ENCODE peak calls at places on chromosome 1, in ten cellular contexts. One of them, this sample, is unnamed.

GRCh38 chr1:41898191-41898713 is 20.5 kb downstream of the HIVEP3 start:
- DNase-seq in NCI-H446: no peak
- DNase-seq in retina: no peak
- DNase-seq in midbrain: no peak
- DNase-seq in activated T-helper 1 cell treated with anti-CD3 and anti-CD28 coated beads, Interleukin-12 subunit alpha, Interleukin-12 subunit beta, Interleukin-2, Interleukin-4 antibody, amounts not matched to agents 30 ng/mL and 10 ng/mL and 1 ng/mL, durations not matched to agents 14 hours and 24 hours and 36 hours: peak
- DNase-seq in cardiac septum: no peak
- DNase-seq in HCEC 1CT: peak
- DNase-seq in stomach: no peak
- DNase-seq in G401: no peak
- DNase-seq in GM13977: no peak
- DNase-seq in this sample: no peak

GRCh38 chr1:212137854-212138253 is 102.3 kb downstream of the DTL start:
- DNase-seq in cardiac septum: no peak
- DNase-seq in GM13977: no peak
- DNase-seq in midbrain: no peak
- DNase-seq in NCI-H446: no peak
- DNase-seq in stomach: no peak
- DNase-seq in activated T-helper 1 cell treated with anti-CD3 and anti-CD28 coated beads, Interleukin-12 subunit alpha, Interleukin-12 subunit beta, Interleukin-2, Interleukin-4 antibody, amounts not matched to agents 30 ng/mL and 10 ng/mL and 1 ng/mL, durations not matched to agents 14 hours and 24 hours and 36 hours: no peak
- DNase-seq in retina: no peak
- DNase-seq in G401: no peak
- DNase-seq in HCEC 1CT: no peak
- DNase-seq in this sample: no peak

GRCh38 chr1:81125672-81126071 is 675.1 kb upstream of the ADGRL2 start:
- DNase-seq in retina: no peak
- DNase-seq in HCEC 1CT: no peak
- DNase-seq in midbrain: no peak
- DNase-seq in NCI-H446: no peak
- DNase-seq in cardiac septum: no peak
- DNase-seq in activated T-helper 1 cell treated with anti-CD3 and anti-CD28 coated beads, Interleukin-12 subunit alpha, Interleukin-12 subunit beta, Interleukin-2, Interleukin-4 antibody, amounts not matched to agents 30 ng/mL and 10 ng/mL and 1 ng/mL, durations not matched to agents 14 hours and 24 hours and 36 hours: no peak
- DNase-seq in GM13977: no peak
- DNase-seq in stomach: no peak
- DNase-seq in G401: no peak
- DNase-seq in this sample: no peak

GRCh38 chr1:33348676-33349080 is 27.8 kb upstream of the A3GALT2 start:
- DNase-seq in midbrain: peak
- DNase-seq in HCEC 1CT: peak
- DNase-seq in G401: peak
- DNase-seq in stomach: no peak
- DNase-seq in retina: peak
- DNase-seq in cardiac septum: no peak
- DNase-seq in activated T-helper 1 cell treated with anti-CD3 and anti-CD28 coated beads, Interleukin-12 subunit alpha, Interleukin-12 subunit beta, Interleukin-2, Interleukin-4 antibody, amounts not matched to agents 30 ng/mL and 10 ng/mL and 1 ng/mL, durations not matched to agents 14 hours and 24 hours and 36 hours: no peak
- DNase-seq in GM13977: no peak
- DNase-seq in NCI-H446: no peak
- DNase-seq in this sample: no peak

GRCh38 chr1:100499412-100499811 is 38.5 kb upstream of the GPR88 start:
- DNase-seq in GM13977: no peak
- DNase-seq in midbrain: no peak
- DNase-seq in retina: no peak
- DNase-seq in HCEC 1CT: no peak
- DNase-seq in G401: no peak
- DNase-seq in stomach: no peak
- DNase-seq in cardiac septum: no peak
- DNase-seq in NCI-H446: no peak
- DNase-seq in activated T-helper 1 cell treated with anti-CD3 and anti-CD28 coated beads, Interleukin-12 subunit alpha, Interleukin-12 subunit beta, Interleukin-2, Interleukin-4 antibody, amounts not matched to agents 30 ng/mL and 10 ng/mL and 1 ng/mL, durations not matched to agents 14 hours and 24 hours and 36 hours: no peak
- DNase-seq in this sample: no peak

GRCh38 chr1:18175530-18176377 is 68.2 kb downstream of the IGSF21 start:
- DNase-seq in stomach: peak
- DNase-seq in activated T-helper 1 cell treated with anti-CD3 and anti-CD28 coated beads, Interleukin-12 subunit alpha, Interleukin-12 subunit beta, Interleukin-2, Interleukin-4 antibody, amounts not matched to agents 30 ng/mL and 10 ng/mL and 1 ng/mL, durations not matched to agents 14 hours and 24 hours and 36 hours: no peak
- DNase-seq in GM13977: no peak
- DNase-seq in G401: peak
- DNase-seq in midbrain: peak
- DNase-seq in NCI-H446: no peak
- DNase-seq in HCEC 1CT: no peak
- DNase-seq in retina: no peak
- DNase-seq in cardiac septum: no peak
- DNase-seq in this sample: no peak

GRCh38 chr1:27306892-27307850 is 14.8 kb upstream of the TMEM222 start:
- DNase-seq in cardiac septum: no peak
- DNase-seq in G401: no peak
- DNase-seq in NCI-H446: no peak
- DNase-seq in GM13977: no peak
- DNase-seq in activated T-helper 1 cell treated with anti-CD3 and anti-CD28 coated beads, Interleukin-12 subunit alpha, Interleukin-12 subunit beta, Interleukin-2, Interleukin-4 antibody, amounts not matched to agents 30 ng/mL and 10 ng/mL and 1 ng/mL, durations not matched to agents 14 hours and 24 hours and 36 hours: no peak
- DNase-seq in retina: peak
- DNase-seq in midbrain: no peak
- DNase-seq in stomach: no peak
- DNase-seq in HCEC 1CT: no peak
- DNase-seq in this sample: peak

GRCh38 chr1:6634278-6635052 is 9.8 kb downstream of the THAP3 start:
- DNase-seq in retina: peak
- DNase-seq in HCEC 1CT: peak
- DNase-seq in cardiac septum: peak
- DNase-seq in stomach: peak
- DNase-seq in midbrain: peak
- DNase-seq in G401: peak
- DNase-seq in NCI-H446: no peak
- DNase-seq in activated T-helper 1 cell treated with anti-CD3 and anti-CD28 coated beads, Interleukin-12 subunit alpha, Interleukin-12 subunit beta, Interleukin-2, Interleukin-4 antibody, amounts not matched to agents 30 ng/mL and 10 ng/mL and 1 ng/mL, durations not matched to agents 14 hours and 24 hours and 36 hours: no peak
- DNase-seq in GM13977: peak
- DNase-seq in this sample: peak

GRCh38 chr1:235648954-235649721 is 446 bp downstream of the GNG4 start:
- DNase-seq in NCI-H446: no peak
- DNase-seq in retina: peak
- DNase-seq in midbrain: no peak
- DNase-seq in activated T-helper 1 cell treated with anti-CD3 and anti-CD28 coated beads, Interleukin-12 subunit alpha, Interleukin-12 subunit beta, Interleukin-2, Interleukin-4 antibody, amounts not matched to agents 30 ng/mL and 10 ng/mL and 1 ng/mL, durations not matched to agents 14 hours and 24 hours and 36 hours: peak
- DNase-seq in stomach: peak
- DNase-seq in HCEC 1CT: peak
- DNase-seq in GM13977: peak
- DNase-seq in G401: peak
- DNase-seq in cardiac septum: no peak
- DNase-seq in this sample: no peak

GRCh38 chr1:226975909-226976670 is 36.0 kb downstream of the COQ8A start:
- DNase-seq in G401: peak
- DNase-seq in stomach: no peak
- DNase-seq in HCEC 1CT: no peak
- DNase-seq in retina: peak
- DNase-seq in cardiac septum: no peak
- DNase-seq in GM13977: no peak
- DNase-seq in activated T-helper 1 cell treated with anti-CD3 and anti-CD28 coated beads, Interleukin-12 subunit alpha, Interleukin-12 subunit beta, Interleukin-2, Interleukin-4 antibody, amounts not matched to agents 30 ng/mL and 10 ng/mL and 1 ng/mL, durations not matched to agents 14 hours and 24 hours and 36 hours: no peak
- DNase-seq in midbrain: no peak
- DNase-seq in NCI-H446: no peak
- DNase-seq in this sample: no peak

GRCh38 chr1:53641481-53642214 is 97.3 kb downstream of the GLIS1 start:
- DNase-seq in stomach: no peak
- DNase-seq in cardiac septum: peak
- DNase-seq in GM13977: no peak
- DNase-seq in midbrain: no peak
- DNase-seq in activated T-helper 1 cell treated with anti-CD3 and anti-CD28 coated beads, Interleukin-12 subunit alpha, Interleukin-12 subunit beta, Interleukin-2, Interleukin-4 antibody, amounts not matched to agents 30 ng/mL and 10 ng/mL and 1 ng/mL, durations not matched to agents 14 hours and 24 hours and 36 hours: no peak
- DNase-seq in HCEC 1CT: no peak
- DNase-seq in NCI-H446: no peak
- DNase-seq in G401: no peak
- DNase-seq in retina: no peak
- DNase-seq in this sample: peak